ENCODE peak calls at places on chromosomes 13 and 19, in ten cellular contexts. I is thoracic aorta; P is CD8-positive, alpha-beta T cell; V is gastrocnemius medialis; S is HL-60; Q is breast epithelium; R is ovary; N is brain microvascular endothelial cell; W is HCT116; B is spleen. A is an unnamed sample.
A peak's percentile ranks its signal among the peaks of the same experiment; 100 is the strongest.

GRCh38 chr13:85095887-85096286 is 703.3 kb downstream of the SLITRK6 start:
- DNase-seq in N (no peak), V (no peak), I (no peak), B (no peak), R (no peak), P (no peak), S (no peak), W (no peak), Q (no peak), A (no peak)

GRCh38 chr19:8017808-8018207 is 12.4 kb upstream of the ELAVL1 start:
- DNase-seq in B (peak; percentile 85), R (no peak), N (no peak), S (no peak), W (no peak), V (no peak), P (no peak), Q (no peak), I (no peak), A (no peak)

GRCh38 chr19:27705896-27706295 is 1507.1 kb downstream of the UQCRFS1 start:
- DNase-seq in Q (no peak), N (no peak), V (no peak), P (no peak), I (no peak), W (no peak), S (no peak), B (no peak), R (no peak), A (no peak)

GRCh38 chr13:99656092-99656745 is 154.9 kb downstream of the TM9SF2 start:
- DNase-seq in S (peak; percentile 26), P (peak; percentile 71), B (peak; percentile 83), V (peak; percentile 59), Q (peak; percentile 72), W (peak; percentile 55), I (peak; percentile 35), R (peak; percentile 71), N (peak; percentile 77), A (peak; percentile 94)

GRCh38 chr13:111609631-111610030 is 289.2 kb downstream of the TEX29 start:
- DNase-seq in B (no peak), S (no peak), I (no peak), N (no peak), W (no peak), P (no peak), R (no peak), V (no peak), Q (no peak), A (no peak)

GRCh38 chr19:39599116-39599515 is 3.2 kb upstream of the LGALS13 start:
- DNase-seq in R (no peak), P (no peak), W (no peak), N (peak; percentile 15), V (no peak), B (no peak), S (no peak), Q (no peak), I (no peak), A (no peak)

GRCh38 chr19:12365094-12365371 is 450 bp downstream of the ZNF442 start:
- DNase-seq in I (no peak), B (no peak), V (peak; percentile 13), P (no peak), Q (peak; percentile 28), S (no peak), N (peak; percentile 12), R (no peak), W (no peak), A (no peak)

GRCh38 chr19:49553451-49554271 is 25.9 kb downstream of the RCN3 start:
- DNase-seq in W (no peak), V (no peak), B (no peak), N (peak; percentile 72), R (no peak), P (no peak), S (no peak), I (no peak), Q (no peak), A (no peak)

GRCh38 chr19:39915101-39915847 is 19.2 kb downstream of the FCGBP start:
- DNase-seq in I (no peak), S (no peak), B (peak; percentile 68), W (no peak), P (no peak), Q (no peak), N (no peak), V (no peak), R (no peak), A (peak; percentile 75)

GRCh38 chr13:31675521-31675953 is 63.8 kb upstream of the RXFP2 start:
- DNase-seq in S (no peak), N (peak; percentile 4), W (no peak), P (no peak), B (no peak), Q (no peak), I (no peak), R (no peak), V (no peak), A (no peak)

GRCh38 chr13:27556109-27556508 is 64.2 kb downstream of the LNX2 start:
- DNase-seq in N (peak; percentile 81), Q (no peak), W (no peak), P (no peak), I (no peak), S (no peak), B (no peak), V (peak; percentile 17), R (no peak), A (no peak)

DNA sequence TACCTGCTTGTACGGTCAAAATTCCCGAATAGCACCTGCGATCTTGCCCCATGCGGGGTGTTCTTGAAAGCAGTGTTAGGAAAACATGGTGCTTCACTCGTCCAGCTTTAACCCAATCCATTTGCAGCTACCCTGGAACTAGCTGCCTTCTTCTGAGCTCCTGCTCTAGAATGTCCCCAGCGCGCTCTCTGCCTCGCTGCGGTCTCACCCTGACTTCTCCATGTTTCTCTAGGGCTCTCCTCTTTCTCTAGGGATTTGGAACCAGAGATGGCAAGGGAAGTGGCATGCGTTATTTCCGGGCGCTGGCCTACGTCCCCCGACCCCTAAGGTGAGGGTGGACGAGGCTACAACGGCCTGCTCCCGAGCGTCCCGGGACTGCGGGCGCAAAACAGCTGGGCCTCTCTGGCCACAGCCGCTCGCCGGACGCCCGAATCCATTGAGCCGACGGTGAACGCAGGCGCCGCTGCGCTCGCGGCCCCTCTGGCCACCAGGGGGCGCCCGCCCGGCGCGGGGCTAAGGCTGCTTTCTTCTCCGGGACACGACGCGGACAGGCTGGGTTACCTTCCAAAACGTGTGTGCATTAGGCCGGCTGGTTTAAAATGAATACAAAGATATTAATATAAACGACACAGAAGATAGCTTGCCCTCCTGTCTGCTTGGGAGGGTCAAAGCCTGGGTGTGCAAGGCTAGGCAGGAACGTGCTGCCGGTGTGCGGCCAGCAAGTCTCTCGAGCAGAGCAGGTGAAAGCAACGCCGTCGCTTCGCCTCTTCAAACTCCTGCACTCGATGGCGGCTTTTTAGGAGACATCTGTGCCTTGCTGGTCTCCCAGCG is 1.8 kb upstream of the SPRY2 start:
- DNase-seq in S (no peak), I (no peak), B (peak; percentile 97), Q (peak; percentile 69), W (no peak), R (peak; percentile 89), P (peak; percentile 33), N (peak; percentile 65), V (peak; percentile 78), A (peak; percentile 96)
- TF ChIP-seq CTCF in S (peak; percentile 83), I (peak; percentile 98), B (peak; percentile 87), Q (peak; percentile 89), W (peak; percentile 38), R (peak; percentile 100), P (peak; percentile 94), N (peak; percentile 68), V (peak; percentile 98), A (peak; percentile 99)

DNA sequence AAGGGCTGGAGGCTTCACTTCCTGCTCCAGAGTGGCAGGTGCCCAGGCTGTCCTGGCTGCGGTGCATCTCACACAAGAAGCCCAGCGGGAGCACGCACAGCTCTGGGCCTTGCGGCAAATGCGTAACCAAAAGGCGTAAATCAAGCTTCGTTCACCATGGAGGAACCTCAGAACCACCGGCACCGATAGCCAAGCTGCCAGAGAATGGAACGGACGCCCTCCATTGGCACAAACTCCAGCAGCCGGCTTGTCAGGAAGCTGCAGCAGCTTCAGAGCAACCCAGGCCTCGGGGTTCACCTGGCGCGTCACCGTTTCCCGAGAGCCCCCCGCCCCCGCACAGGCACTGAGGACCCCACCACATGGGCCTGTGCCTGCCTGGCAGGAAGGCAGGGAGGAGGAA is 76.7 kb downstream of the RASA3 start:
- DNase-seq in I (no peak), W (no peak), R (no peak), V (no peak), N (no peak), Q (no peak), P (no peak), B (no peak), S (no peak), A (no peak)
- H3K27ac ChIP-seq in I (no peak overlapping the region), W (no peak overlapping the region), R (no peak overlapping the region), V (no peak overlapping the region), N (no peak overlapping the region), Q (no peak overlapping the region), P (no peak overlapping the region), B (no peak overlapping the region), S (no peak overlapping the region), A (no peak overlapping the region)

GRCh38 chr19:13622727-13623126 is 116.4 kb upstream of the CACNA1A start:
- DNase-seq in N (no peak), W (no peak), V (no peak), R (no peak), I (no peak), P (no peak), B (no peak), S (no peak), Q (no peak), A (no peak)

GRCh38 chr19:13615890-13616289 is 109.6 kb upstream of the CACNA1A start:
- DNase-seq in P (no peak), B (peak; percentile 32), Q (no peak), R (no peak), S (no peak), N (peak; percentile 3), V (no peak), W (no peak), I (no peak), A (no peak)

GRCh38 chr19:13623686-13624405 is 117.6 kb upstream of the CACNA1A start:
- DNase-seq in P (no peak), Q (no peak), W (no peak), I (no peak), N (no peak), V (no peak), R (no peak), B (peak; percentile 25), S (no peak), A (no peak)

GRCh38 chr19:13619203-13619632 is 112.9 kb upstream of the CACNA1A start:
- DNase-seq in I (no peak), V (no peak), S (no peak), R (no peak), W (no peak), Q (no peak), N (peak; percentile 3), P (no peak), B (no peak), A (no peak)

GRCh38 chr19:13621413-13621812 is 115.1 kb upstream of the CACNA1A start:
- DNase-seq in I (no peak), N (peak; percentile 96), P (no peak), R (no peak), Q (no peak), B (peak; percentile 54), W (peak; percentile 75), S (no peak), V (no peak), A (no peak)
- TF ChIP-seq CTCF in I (no peak), N (no peak), P (no peak), R (no peak), Q (no peak), B (no peak), W (peak; percentile 56), S (no peak), V (no peak), A (no peak)

DNA sequence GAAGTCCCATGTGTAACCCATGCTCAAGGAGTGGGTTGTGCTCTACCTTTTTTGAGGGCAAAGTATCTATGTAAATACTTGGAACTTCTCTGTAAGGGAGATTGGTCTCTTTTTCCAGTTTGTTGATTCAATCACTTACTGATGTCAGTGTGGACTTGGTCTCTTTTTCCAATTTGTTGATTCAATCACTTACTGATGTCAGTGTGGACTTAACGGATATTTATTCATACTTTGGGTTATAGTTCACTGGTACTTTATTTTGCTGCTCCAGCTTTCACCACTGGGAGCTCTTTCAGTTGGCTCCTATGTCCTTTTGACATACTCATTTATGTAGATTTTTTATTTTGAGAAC is 36.4 kb downstream of the COG3 start:
- DNase-seq in V (no peak), B (no peak), Q (no peak), R (no peak), W (no peak), N (no peak), I (no peak), S (no peak), P (no peak), A (no peak)
- H3K27ac ChIP-seq in V (no peak overlapping the region), B (no peak overlapping the region), Q (no peak overlapping the region), R (no peak overlapping the region), W (peak overlapping the region; percentile 6), N (peak overlapping the region; percentile 86), I (no peak overlapping the region), S (peak overlapping the region; percentile 36), P (no peak overlapping the region), A (no peak overlapping the region)